ENCODE peak calls at places on chromosomes 2 and 18, in five cellular contexts. One of them, this sample, is unnamed.

GRCh38 chr2:26215833-26216232 is 28.6 kb downstream of the HADHA start:
- DNase-seq in A549: no peak
- DNase-seq in HCT116: no peak
- DNase-seq in HepG2: no peak
- DNase-seq in H1: no peak
- DNase-seq in this sample: no peak

GRCh38 chr18:48486762-48487161 is 52.1 kb upstream of the CTIF start:
- DNase-seq in HepG2: no peak
- DNase-seq in A549: peak
- DNase-seq in H1: no peak
- DNase-seq in HCT116: no peak
- DNase-seq in this sample: no peak

GRCh38 chr2:54722641-54723299 is 692 bp upstream of the EML6 start:
- DNase-seq in HepG2: no peak
- DNase-seq in A549: peak
- DNase-seq in HCT116: peak
- DNase-seq in H1: no peak
- DNase-seq in this sample: no peak

GRCh38 chr2:1672738-1673137 is 71.6 kb downstream of the PXDN start:
- DNase-seq in H1: no peak
- DNase-seq in HCT116: no peak
- DNase-seq in A549: no peak
- DNase-seq in HepG2: no peak
- DNase-seq in this sample: no peak

GRCh38 chr2:71880846-71881610 is 266.6 kb downstream of the CYP26B1 start:
- DNase-seq in H1: no peak
- DNase-seq in HCT116: peak
- DNase-seq in A549: peak
- DNase-seq in HepG2: peak
- DNase-seq in this sample: peak

GRCh38 chr2:205461678-205462665 is 220.3 kb upstream of the NRP2 start:
- DNase-seq in HCT116: no peak
- DNase-seq in H1: no peak
- DNase-seq in HepG2: no peak
- DNase-seq in A549: no peak
- DNase-seq in this sample: no peak

GRCh38 chr2:187612857-187613256 is 58.6 kb upstream of the TFPI start:
- DNase-seq in HCT116: no peak
- DNase-seq in HepG2: no peak
- DNase-seq in A549: no peak
- DNase-seq in H1: no peak
- DNase-seq in this sample: no peak

GRCh38 chr18:12777543-12777942 is 74.7 kb downstream of the PSMG2 start:
- DNase-seq in HepG2: no peak
- DNase-seq in HCT116: no peak
- DNase-seq in H1: no peak
- DNase-seq in A549: no peak
- DNase-seq in this sample: no peak

GRCh38 chr2:236981710-236982485 is 103.8 kb upstream of the COPS8 start:
- DNase-seq in HCT116: no peak
- DNase-seq in HepG2: no peak
- DNase-seq in A549: no peak
- DNase-seq in H1: no peak
- DNase-seq in this sample: no peak

GRCh38 chr2:239498981-239499633 is 98.3 kb upstream of the HDAC4 start:
- DNase-seq in HCT116: no peak
- DNase-seq in H1: no peak
- DNase-seq in A549: no peak
- DNase-seq in HepG2: no peak
- DNase-seq in this sample: no peak

GRCh38 chr2:15705839-15706386 is 114.2 kb downstream of the DDX1 start:
- DNase-seq in HepG2: no peak
- DNase-seq in HCT116: no peak
- DNase-seq in A549: no peak
- DNase-seq in H1: no peak
- DNase-seq in this sample: no peak

GRCh38 chr2:109660046-109660860 is 46.1 kb downstream of the SOWAHC start:
- DNase-seq in A549: peak
- DNase-seq in HCT116: no peak
- DNase-seq in H1: no peak
- DNase-seq in HepG2: peak
- DNase-seq in this sample: peak

GRCh38 chr2:160252278-160252887 is 52.3 kb upstream of the ITGB6 start:
- DNase-seq in H1: no peak
- DNase-seq in A549: peak
- DNase-seq in HepG2: peak
- DNase-seq in HCT116: peak
- DNase-seq in this sample: peak

GRCh38 chr18:5943514-5943913 is 48.2 kb upstream of the TMEM200C start:
- DNase-seq in HepG2: no peak
- DNase-seq in A549: no peak
- DNase-seq in H1: no peak
- DNase-seq in HCT116: no peak
- DNase-seq in this sample: no peak

GRCh38 chr18:51639541-51639940 is 442.1 kb upstream of the MEX3C start:
- DNase-seq in HepG2: no peak
- DNase-seq in HCT116: no peak
- DNase-seq in A549: no peak
- DNase-seq in H1: no peak
- DNase-seq in this sample: no peak

GRCh38 chr2:84022810-84023431 is 436.2 kb downstream of the SUCLG1 start:
- DNase-seq in HepG2: peak
- DNase-seq in H1: no peak
- DNase-seq in HCT116: peak
- DNase-seq in A549: peak
- DNase-seq in this sample: peak

GRCh38 chr2:15944325-15945017 is 4.1 kb downstream of the MYCN start:
- DNase-seq in H1: no peak
- DNase-seq in A549: no peak
- DNase-seq in HepG2: no peak
- DNase-seq in HCT116: no peak
- DNase-seq in this sample: no peak

GRCh38 chr2:46353509-46353908 is 56.3 kb downstream of the EPAS1 start:
- DNase-seq in HCT116: no peak
- DNase-seq in A549: no peak
- DNase-seq in HepG2: no peak
- DNase-seq in H1: no peak
- DNase-seq in this sample: no peak

GRCh38 chr2:2033691-2034090 is 289.4 kb upstream of the PXDN start:
- DNase-seq in H1: no peak
- DNase-seq in HCT116: no peak
- DNase-seq in HepG2: no peak
- DNase-seq in A549: no peak
- DNase-seq in this sample: no peak

GRCh38 chr18:57029761-57030160 is 117.1 kb upstream of the BOD1L2 start:
- DNase-seq in HepG2: peak
- DNase-seq in HCT116: no peak
- DNase-seq in A549: peak
- DNase-seq in H1: no peak
- DNase-seq in this sample: peak

GRCh38 chr2:76194376-76194775 is 483.7 kb upstream of the GCFC2 start:
- DNase-seq in H1: no peak
- DNase-seq in A549: no peak
- DNase-seq in HCT116: no peak
- DNase-seq in HepG2: no peak
- DNase-seq in this sample: no peak

GRCh38 chr2:140814141-140814540 is 1316.7 kb downstream of the LRP1B start:
- DNase-seq in H1: no peak
- DNase-seq in HepG2: no peak
- DNase-seq in HCT116: no peak
- DNase-seq in A549: no peak
- DNase-seq in this sample: no peak

GRCh38 chr2:173830169-173830568 is 135.0 kb downstream of the SP3 start:
- DNase-seq in H1: no peak
- DNase-seq in HCT116: no peak
- DNase-seq in HepG2: no peak
- DNase-seq in A549: no peak
- DNase-seq in this sample: peak

GRCh38 chr2:176830362-176830761 is 382.2 kb upstream of the HNRNPA3 start:
- DNase-seq in H1: no peak
- DNase-seq in HCT116: no peak
- DNase-seq in A549: peak
- DNase-seq in HepG2: peak
- DNase-seq in this sample: peak

GRCh38 chr18:24185805-24186204 is 46.9 kb downstream of the CABYR start:
- DNase-seq in HepG2: no peak
- DNase-seq in HCT116: no peak
- DNase-seq in H1: no peak
- DNase-seq in A549: no peak
- DNase-seq in this sample: no peak

GRCh38 chr2:75465317-75465998 is 95.3 kb downstream of the EVA1A start:
- DNase-seq in A549: peak
- DNase-seq in H1: no peak
- DNase-seq in HCT116: no peak
- DNase-seq in HepG2: peak
- DNase-seq in this sample: no peak

GRCh38 chr2:202113571-202114142 is 40.6 kb downstream of the KIAA2012 start:
- DNase-seq in H1: no peak
- DNase-seq in HepG2: peak
- DNase-seq in A549: peak
- DNase-seq in HCT116: no peak
- DNase-seq in this sample: peak

GRCh38 chr2:36294290-36294689 is 61.3 kb upstream of the CRIM1 start:
- DNase-seq in H1: no peak
- DNase-seq in HepG2: no peak
- DNase-seq in A549: no peak
- DNase-seq in HCT116: no peak
- DNase-seq in this sample: peak

GRCh38 chr18:12015697-12016062 is 34.4 kb downstream of the IMPA2 start:
- DNase-seq in H1: no peak
- DNase-seq in A549: no peak
- DNase-seq in HepG2: no peak
- DNase-seq in HCT116: no peak
- DNase-seq in this sample: no peak

GRCh38 chr2:203225423-203226039 is 13.3 kb upstream of the CYP20A1 start:
- DNase-seq in HCT116: peak
- DNase-seq in A549: peak
- DNase-seq in H1: no peak
- DNase-seq in HepG2: peak
- DNase-seq in this sample: peak

GRCh38 chr18:30597202-30597601 is 445.3 kb downstream of the DSC3 start:
- DNase-seq in HCT116: no peak
- DNase-seq in H1: no peak
- DNase-seq in A549: no peak
- DNase-seq in HepG2: no peak
- DNase-seq in this sample: no peak

GRCh38 chr2:172561270-172561669 is 5.4 kb downstream of the PDK1 start:
- DNase-seq in A549: no peak
- DNase-seq in H1: no peak
- DNase-seq in HepG2: no peak
- DNase-seq in HCT116: no peak
- DNase-seq in this sample: no peak
- TF ChIP-seq MAX in A549: no peak
- TF ChIP-seq MAX in H1: no peak
- TF ChIP-seq MAX in HepG2: no peak
- TF ChIP-seq MAX in HCT116: no peak
- TF ChIP-seq MAX in this sample: no peak

GRCh38 chr2:8550481-8550880 is 131.4 kb upstream of the ID2 start:
- DNase-seq in H1: no peak
- DNase-seq in HCT116: no peak
- DNase-seq in A549: no peak
- DNase-seq in HepG2: no peak
- DNase-seq in this sample: no peak

GRCh38 chr2:8548871-8549221 is 133.0 kb upstream of the ID2 start:
- DNase-seq in HCT116: no peak
- DNase-seq in A549: no peak
- DNase-seq in HepG2: no peak
- DNase-seq in H1: no peak
- DNase-seq in this sample: no peak

GRCh38 chr2:8548065-8548870 is 133.6 kb upstream of the ID2 start:
- DNase-seq in A549: no peak
- DNase-seq in H1: no peak
- DNase-seq in HepG2: no peak
- DNase-seq in HCT116: no peak
- DNase-seq in this sample: no peak

GRCh38 chr2:8549942-8550341 is 131.9 kb upstream of the ID2 start:
- DNase-seq in H1: no peak
- DNase-seq in HepG2: no peak
- DNase-seq in HCT116: no peak
- DNase-seq in A549: no peak
- DNase-seq in this sample: no peak

DNA sequence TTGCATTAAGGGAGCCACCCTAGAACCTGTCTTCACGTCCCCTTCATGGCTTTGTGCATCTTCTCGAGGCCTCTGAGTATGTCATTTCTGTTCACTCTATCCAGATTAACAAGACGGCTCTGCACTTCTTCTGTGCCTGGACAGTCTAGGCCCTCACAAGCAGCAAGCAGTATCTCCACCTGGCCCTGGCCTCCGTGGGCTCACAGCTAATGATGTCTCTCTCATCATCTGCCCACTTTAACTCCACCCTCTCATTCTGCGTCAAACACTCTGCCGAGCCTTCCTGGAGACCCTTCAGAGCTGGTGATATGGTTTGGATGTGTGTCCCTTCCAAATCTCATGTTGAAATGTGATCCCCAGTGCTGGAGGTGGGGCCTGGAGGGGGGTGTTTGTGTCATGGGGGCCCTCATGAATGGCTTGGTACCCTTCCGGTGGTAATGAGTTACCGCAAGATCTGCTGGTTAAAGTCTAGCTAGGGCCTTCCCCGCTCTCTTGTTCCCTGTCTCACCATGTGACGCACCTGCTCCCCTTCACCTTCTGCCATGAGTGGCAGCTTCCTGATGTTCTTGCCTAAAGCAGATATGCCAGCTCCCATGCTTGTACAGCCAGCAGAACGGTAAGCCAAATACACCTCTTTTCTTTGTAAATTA is 132.5 kb upstream of the ID2 start:
- DNase-seq in HepG2: no peak
- DNase-seq in A549: no peak
- DNase-seq in HCT116: no peak
- DNase-seq in H1: no peak
- DNase-seq in this sample: no peak
- TF ChIP-seq POLR2A in HepG2: no peak
- TF ChIP-seq POLR2A in A549: no peak
- TF ChIP-seq POLR2A in HCT116: no peak
- TF ChIP-seq POLR2A in H1: no peak
- TF ChIP-seq POLR2A in this sample: no peak

DNA sequence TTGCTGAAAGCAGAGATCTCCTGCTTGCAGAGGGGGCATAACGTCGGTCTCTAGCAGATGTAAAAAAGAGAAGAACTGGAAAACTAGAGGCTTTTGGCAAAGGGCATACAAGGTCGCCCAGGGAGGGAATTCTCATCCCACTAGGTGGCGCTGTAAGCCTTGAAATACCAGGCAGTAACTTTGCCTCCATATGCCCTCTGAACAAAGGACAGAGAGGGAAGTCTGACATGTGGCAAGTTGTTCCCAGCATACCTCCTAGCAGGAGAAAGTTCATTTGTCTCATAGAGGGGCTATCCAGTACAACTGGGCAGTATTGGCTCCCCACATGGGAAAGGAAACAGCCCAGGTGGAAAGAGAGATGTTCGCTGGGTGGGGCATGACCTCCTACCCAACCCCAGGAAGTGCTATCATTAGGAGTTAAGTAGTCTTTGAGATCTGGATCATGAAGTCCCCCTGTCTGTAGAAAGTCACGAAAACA is 40.0 kb downstream of the STK17B start:
- DNase-seq in HCT116: peak
- DNase-seq in H1: no peak
- DNase-seq in HepG2: peak
- DNase-seq in A549: peak
- DNase-seq in this sample: peak
- TF ChIP-seq CTCF in HCT116: peak
- TF ChIP-seq CTCF in H1: peak
- TF ChIP-seq CTCF in HepG2: peak
- TF ChIP-seq CTCF in A549: peak
- TF ChIP-seq CTCF in this sample: peak

GRCh38 chr2:101446869-101447268 is 28.0 kb downstream of the RFX8 start:
- DNase-seq in HCT116: no peak
- DNase-seq in A549: no peak
- DNase-seq in H1: no peak
- DNase-seq in HepG2: no peak
- DNase-seq in this sample: peak
- TF ChIP-seq MAX in HCT116: no peak
- TF ChIP-seq MAX in A549: no peak
- TF ChIP-seq MAX in H1: no peak
- TF ChIP-seq MAX in HepG2: no peak
- TF ChIP-seq MAX in this sample: peak